ENCODE peak calls at places on chromosomes 1 and 21, in four cellular contexts. A is transverse colon, F is AG09319, V is omental fat pad. R is an unnamed sample.

GRCh38 chr1:234971586-234972297 is 156.9 kb downstream of the TOMM20 start:
- DNase-seq in A (no peak), F (no peak), V (no peak), R (no peak)

GRCh38 chr1:19877821-19878636 is 4.2 kb upstream of the OTUD3 start:
- DNase-seq in A (peak), F (no peak), V (no peak), R (no peak)

GRCh38 chr1:243495442-243496172 is 239.8 kb downstream of the SDCCAG8 start:
- DNase-seq in A (no peak), F (no peak), V (no peak), R (no peak)

GRCh38 chr1:201108614-201109013 is 3.6 kb downstream of the CACNA1S start:
- DNase-seq in A (no peak), F (no peak), V (no peak), R (no peak)

GRCh38 chr1:1099506-1100183 is 16.2 kb downstream of the C1orf159 start:
- DNase-seq in A (no peak), F (no peak), V (no peak), R (no peak)

GRCh38 chr1:218351617-218352438 is 6.7 kb downstream of the TGFB2 start:
- DNase-seq in A (no peak), F (no peak), V (no peak), R (no peak)

GRCh38 chr1:41749992-41750745 is 168.6 kb downstream of the HIVEP3 start:
- DNase-seq in A (no peak), F (no peak), V (no peak), R (no peak)

GRCh38 chr1:2799811-2800663 is 1.5 kb downstream of the TTC34 start:
- DNase-seq in A (no peak), F (no peak), V (no peak), R (no peak)

GRCh38 chr1:201708085-201708512 is 120.9 kb upstream of the IPO9 start:
- DNase-seq in A (no peak), F (peak), V (no peak), R (no peak)

GRCh38 chr1:201088901-201089525 is 23.2 kb downstream of the CACNA1S start:
- DNase-seq in A (no peak), F (no peak), V (no peak), R (no peak)

DNA sequence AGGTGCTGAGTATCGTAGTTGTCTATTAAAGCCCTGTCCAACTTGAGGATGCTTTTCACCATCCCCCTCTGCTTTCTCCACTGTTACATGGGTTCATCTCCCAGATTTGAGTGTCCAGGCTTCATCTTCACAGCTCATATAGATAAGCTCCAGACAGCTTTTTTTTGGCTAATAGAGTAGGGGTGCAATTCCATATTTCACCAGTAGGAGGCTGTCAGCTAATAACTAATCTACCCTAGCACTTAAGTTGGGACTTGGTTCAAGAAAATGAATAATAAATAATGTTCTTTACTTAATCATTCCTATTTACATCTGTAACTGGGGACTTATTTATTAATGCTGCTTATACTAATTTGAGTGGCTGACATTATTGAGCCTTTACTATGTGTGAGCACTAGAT is 124.5 kb downstream of the IGSF21 start:
- DNase-seq in A (no peak), F (no peak), V (no peak), R (no peak)
- TF ChIP-seq CTCF in A (peak), F (no peak), V (no peak), R (peak)

DNA sequence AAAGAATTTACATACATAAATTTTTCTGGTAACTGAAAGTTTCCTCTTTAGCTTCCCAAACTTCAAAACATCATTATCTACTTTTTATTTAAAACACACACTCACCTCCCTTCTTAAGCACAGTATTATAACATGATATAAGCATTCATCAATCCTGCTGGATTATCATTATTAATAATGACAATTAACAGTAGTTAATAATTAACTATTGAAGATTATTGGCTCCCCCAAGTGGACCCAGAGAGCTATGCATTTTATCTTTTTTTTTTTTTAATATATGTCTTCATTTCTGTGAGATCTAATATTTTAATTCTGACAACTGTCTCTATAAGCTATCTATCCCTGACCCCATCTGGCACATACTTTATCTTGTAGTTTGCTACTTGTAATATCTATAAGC is 252.1 kb upstream of the CACYBP start:
- DNase-seq in A (no peak), F (no peak), V (no peak), R (no peak)
- TF ChIP-seq CTCF in A (no peak), F (no peak), V (no peak), R (peak)

DNA sequence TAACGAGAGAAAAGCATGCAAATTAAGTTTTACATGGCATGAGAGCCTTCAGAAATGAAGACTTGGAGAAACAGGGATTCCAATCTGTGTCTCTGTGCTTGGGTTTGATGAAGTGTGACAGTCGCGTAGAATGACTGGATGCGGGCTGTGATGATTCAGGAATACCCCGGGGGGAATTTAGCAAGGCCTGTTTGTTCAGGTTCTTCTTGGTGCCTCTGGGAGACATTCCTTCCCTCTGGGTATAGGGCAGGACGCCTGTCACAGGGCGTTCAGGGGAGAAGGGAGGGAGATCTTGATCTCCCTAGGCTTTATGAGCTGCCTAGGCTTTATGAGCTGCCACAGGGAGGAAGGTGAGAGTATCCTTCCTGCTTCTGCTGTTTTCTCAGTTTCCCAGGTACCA is 36.6 kb downstream of the DOP1B start:
- DNase-seq in A (no peak), F (no peak), V (no peak), R (no peak)
- TF ChIP-seq CTCF in A (no peak), F (no peak), V (no peak), R (no peak)

DNA sequence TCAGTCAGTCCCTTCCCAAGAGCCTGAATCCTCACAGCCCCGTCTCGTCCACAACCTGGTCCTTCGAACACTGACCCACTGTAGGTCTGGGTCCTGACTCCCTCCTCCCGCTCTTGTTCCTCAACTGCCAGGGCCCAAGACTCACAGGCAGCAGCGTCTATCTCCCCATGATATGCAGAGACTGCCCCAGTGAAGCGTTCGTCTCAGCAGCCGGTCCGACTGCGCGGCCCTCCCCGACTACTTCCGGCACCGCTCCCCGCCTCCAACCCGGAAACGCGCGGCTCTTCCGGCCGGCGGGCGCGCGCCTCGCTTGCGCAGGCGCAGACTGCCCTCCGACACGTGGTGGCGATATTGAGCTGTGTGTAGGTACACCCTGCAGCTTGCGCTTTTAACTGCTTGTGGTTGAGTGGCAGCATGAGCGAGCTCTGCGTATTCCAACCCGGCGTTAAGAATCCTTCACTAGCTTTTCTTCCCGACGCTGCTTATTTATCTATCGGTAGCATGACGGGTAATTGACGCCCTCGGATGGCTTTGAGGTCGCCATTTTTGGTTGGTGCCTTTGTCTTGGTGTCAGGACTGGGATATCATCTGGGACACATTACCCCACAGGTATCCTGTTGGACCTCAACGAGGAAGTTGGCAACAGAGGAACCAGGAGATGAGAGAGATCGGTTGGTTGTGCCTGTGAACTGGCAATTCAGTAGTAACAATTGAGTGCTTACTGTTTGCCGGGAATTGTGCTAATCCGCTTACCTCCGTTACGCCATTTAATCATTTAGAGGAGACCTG is at the start of gene TAF12:
- DNase-seq in A (peak), F (peak), V (peak), R (peak)
- TF ChIP-seq CTCF in A (peak), F (peak), V (no peak), R (peak)

DNA sequence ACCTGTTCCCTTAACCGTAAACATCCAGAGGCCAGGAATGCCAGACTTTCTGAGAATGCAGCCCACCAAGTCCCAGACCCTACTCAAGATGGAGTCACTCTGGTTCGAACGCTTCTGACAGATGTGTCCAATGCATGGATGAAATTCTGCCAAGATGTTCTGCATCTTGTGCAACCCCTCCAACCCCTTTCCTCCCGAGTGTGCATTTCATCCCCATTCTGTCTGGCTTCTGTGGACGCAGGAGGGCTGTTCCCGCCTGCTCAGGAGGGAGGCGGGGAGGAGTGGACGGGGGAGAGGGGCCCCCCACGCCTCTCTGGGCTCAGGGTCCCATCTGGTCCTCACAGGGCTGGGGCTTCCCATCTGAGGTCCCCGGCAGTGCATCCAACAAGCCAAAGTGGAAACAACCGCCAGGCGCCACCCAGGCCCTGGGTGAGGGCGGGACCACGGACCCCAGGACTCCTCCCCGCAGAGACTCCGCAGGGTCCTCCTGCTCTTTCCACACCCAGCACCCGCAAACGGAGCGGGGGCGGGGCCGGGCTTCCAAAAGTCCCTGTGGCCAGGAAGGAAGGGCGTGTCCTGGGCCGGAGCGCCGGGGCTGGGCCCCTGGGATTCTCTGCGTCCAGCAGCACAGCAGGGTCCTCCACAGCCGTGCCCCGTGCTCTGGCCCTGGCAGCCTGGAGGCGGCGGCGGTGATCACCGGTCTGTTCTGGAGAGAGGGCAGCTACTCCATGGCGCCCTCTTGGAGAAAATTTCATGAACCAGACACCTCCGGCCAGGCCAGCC is 27.7 kb upstream of the SUMO3 start:
- DNase-seq in A (peak), F (no peak), V (peak), R (no peak)
- TF ChIP-seq CTCF in A (peak), F (peak), V (no peak), R (peak)

DNA sequence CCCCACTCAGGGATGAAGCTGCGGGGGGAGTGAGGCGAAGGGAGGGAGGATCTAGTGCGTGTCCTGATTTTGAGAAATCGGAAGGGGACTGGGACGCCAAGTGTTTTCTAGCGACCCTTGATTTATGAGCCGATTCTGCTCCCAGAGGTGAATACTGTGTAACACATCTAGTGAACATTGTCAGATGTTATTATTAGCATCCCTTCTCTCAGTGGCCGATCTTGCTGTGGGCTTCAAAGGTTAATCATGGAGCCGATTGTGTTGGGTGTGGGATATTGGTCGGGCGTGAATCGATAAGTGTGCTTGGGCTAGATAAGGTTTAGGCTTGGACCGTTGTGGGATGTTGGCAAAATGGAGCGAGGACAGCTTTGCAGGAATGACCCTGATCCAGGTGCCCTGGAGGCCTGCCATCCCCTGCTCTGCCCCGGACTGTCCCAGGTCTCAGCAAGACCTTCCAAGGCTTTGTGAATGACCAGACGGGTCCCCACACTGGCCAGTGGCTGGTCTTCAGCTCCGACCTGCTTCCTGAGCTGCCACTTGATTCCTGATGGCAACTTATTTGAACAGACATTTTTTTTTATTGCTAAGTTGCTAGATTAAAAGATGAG is 2.2 kb downstream of the AJAP1 start:
- DNase-seq in A (no peak), F (no peak), V (no peak), R (no peak)
- TF ChIP-seq CTCF in A (no peak), F (no peak), V (no peak), R (peak)

GRCh38 chr1:219781491-219781890 is 146.9 kb downstream of the SLC30A10 start:
- DNase-seq in A (no peak), F (no peak), V (no peak), R (no peak)
- TF ChIP-seq CTCF in A (no peak), F (no peak), V (no peak), R (no peak)

GRCh38 chr21:18451679-18452078 is 48.1 kb upstream of the TMPRSS15 start:
- DNase-seq in A (no peak), F (no peak), V (no peak), R (no peak)
- TF ChIP-seq CTCF in A (no peak), F (no peak), V (no peak), R (no peak)

DNA sequence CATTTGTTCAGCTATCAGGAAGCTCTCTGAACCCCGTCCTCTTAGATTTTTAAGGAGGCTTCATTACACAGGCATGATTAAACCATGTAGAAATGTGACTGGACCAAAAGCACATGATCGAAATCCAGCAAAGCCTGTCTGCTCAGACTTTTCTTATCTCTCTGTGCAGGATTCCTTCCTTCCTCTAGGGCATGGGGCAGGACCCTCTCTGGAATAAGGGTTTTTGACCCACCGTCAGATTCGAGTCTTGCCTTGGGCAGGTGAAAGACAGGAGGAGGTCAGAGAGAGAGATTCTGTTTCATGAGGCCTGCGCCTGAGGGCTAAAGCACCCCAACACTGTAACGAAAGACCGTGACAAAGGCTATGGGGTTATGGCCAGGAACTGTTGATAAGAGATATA is 136.8 kb downstream of the RHOU start:
- DNase-seq in A (no peak), F (no peak), V (no peak), R (no peak)
- TF ChIP-seq CTCF in A (no peak), F (no peak), V (no peak), R (peak)